ENCODE peak calls at places on chromosomes 11 and 22, in nine cellular contexts. B is heart left ventricle, G is lower leg skin, Z is erythroblast, C is uterus, J is suprapubic skin, H is adrenal gland, K is breast epithelium, O is ovary. W is an unnamed sample.

GRCh38 chr22:46084943-46085830 is 65.1 kb upstream of the PPARA start:
- DNase-seq in B (peak), G (peak), Z (no peak), C (peak), J (peak), H (peak), K (peak), O (peak), W (peak)

GRCh38 chr22:41826430-41827383 is 6.2 kb upstream of the SREBF2 start:
- DNase-seq in B (no peak), G (no peak), Z (no peak), C (no peak), J (no peak), H (peak), K (no peak), O (no peak), W (no peak)

GRCh38 chr11:111173221-111173620 is 72.3 kb upstream of the POU2AF2 start:
- DNase-seq in B (no peak), G (no peak), Z (no peak), C (no peak), J (no peak), H (no peak), K (no peak), O (no peak), W (no peak)

GRCh38 chr11:130478204-130478701 is 29.8 kb downstream of the ADAMTS15 start:
- DNase-seq in B (peak), G (peak), Z (no peak), C (peak), J (peak), H (peak), K (peak), O (peak), W (peak)

GRCh38 chr11:101914737-101915426 is at the start of gene CEP126:
- DNase-seq in B (peak), G (peak), Z (peak), C (peak), J (peak), H (peak), K (peak), O (peak), W (peak)

GRCh38 chr22:31492151-31492550 is 2.5 kb upstream of the EIF4ENIF1 start:
- DNase-seq in B (no peak), G (no peak), Z (no peak), C (no peak), J (no peak), H (no peak), K (no peak), O (no peak), W (no peak)

GRCh38 chr11:57434640-57435546 is 8.0 kb upstream of the SLC43A3 start:
- DNase-seq in B (no peak), G (peak), Z (no peak), C (no peak), J (no peak), H (peak), K (peak), O (no peak), W (peak)

GRCh38 chr11:130217632-130218031 is 58.0 kb downstream of the ST14 start:
- DNase-seq in B (no peak), G (peak), Z (no peak), C (no peak), J (no peak), H (no peak), K (peak), O (no peak), W (no peak)

GRCh38 chr11:92765965-92766371 is 203.5 kb upstream of the MTNR1B start:
- DNase-seq in B (peak), G (no peak), Z (no peak), C (peak), J (no peak), H (peak), K (no peak), O (no peak), W (peak)

GRCh38 chr11:27904358-27905055 is 203.4 kb downstream of the KIF18A start:
- DNase-seq in B (no peak), G (no peak), Z (no peak), C (no peak), J (no peak), H (no peak), K (no peak), O (no peak), W (no peak)

GRCh38 chr11:96152623-96153022 is 190.4 kb downstream of the MAML2 start:
- DNase-seq in B (no peak), G (no peak), Z (no peak), C (no peak), J (no peak), H (no peak), K (no peak), O (no peak), W (no peak)

GRCh38 chr22:42947211-42947990 is 67.5 kb downstream of the PACSIN2 start:
- DNase-seq in B (peak), G (no peak), Z (no peak), C (no peak), J (peak), H (peak), K (peak), O (peak), W (peak)

GRCh38 chr22:49917997-49918910 is at the start of the genes ALG12 and CRELD2:
- DNase-seq in B (peak), G (peak), Z (peak), C (peak), J (peak), H (peak), K (peak), O (peak), W (peak)

GRCh38 chr22:34019190-34019845 is 99.0 kb upstream of the LARGE1 start:
- DNase-seq in B (no peak), G (no peak), Z (no peak), C (no peak), J (no peak), H (no peak), K (no peak), O (no peak), W (no peak)

GRCh38 chr11:81874627-81875026 is 859.0 kb downstream of the FAM181B start:
- DNase-seq in B (no peak), G (no peak), Z (no peak), C (no peak), J (no peak), H (no peak), K (no peak), O (no peak), W (no peak)

GRCh38 chr11:68142028-68142412 is 20.8 kb upstream of the CHKA start:
- DNase-seq in B (no peak), G (peak), Z (peak), C (no peak), J (no peak), H (peak), K (peak), O (no peak), W (peak)

GRCh38 chr11:107467754-107468153 is 10.1 kb upstream of the CWF19L2 start:
- DNase-seq in B (no peak), G (no peak), Z (no peak), C (no peak), J (no peak), H (no peak), K (no peak), O (no peak), W (no peak)

GRCh38 chr11:72189448-72190250 is 2.3 kb upstream of the FOLR1 start:
- DNase-seq in B (no peak), G (no peak), Z (no peak), C (peak), J (no peak), H (peak), K (peak), O (no peak), W (peak)

GRCh38 chr11:12159351-12160099 is 49.1 kb downstream of the MICAL2 start:
- DNase-seq in B (no peak), G (no peak), Z (peak), C (no peak), J (no peak), H (no peak), K (no peak), O (no peak), W (no peak)
- TF ChIP-seq POLR2A in B (no peak), G (no peak), Z (no peak), C (no peak), J (no peak), H (no peak), K (no peak), O (no peak), W (no peak)

GRCh38 chr11:1861435-1862411 is 8.8 kb downstream of the LSP1 start:
- DNase-seq in B (no peak), G (no peak), Z (no peak), C (no peak), J (no peak), H (no peak), K (no peak), O (no peak), W (no peak)
- TF ChIP-seq POLR2A in B (no peak), G (no peak), Z (no peak), C (no peak), J (no peak), H (no peak), K (no peak), O (no peak), W (no peak)

DNA sequence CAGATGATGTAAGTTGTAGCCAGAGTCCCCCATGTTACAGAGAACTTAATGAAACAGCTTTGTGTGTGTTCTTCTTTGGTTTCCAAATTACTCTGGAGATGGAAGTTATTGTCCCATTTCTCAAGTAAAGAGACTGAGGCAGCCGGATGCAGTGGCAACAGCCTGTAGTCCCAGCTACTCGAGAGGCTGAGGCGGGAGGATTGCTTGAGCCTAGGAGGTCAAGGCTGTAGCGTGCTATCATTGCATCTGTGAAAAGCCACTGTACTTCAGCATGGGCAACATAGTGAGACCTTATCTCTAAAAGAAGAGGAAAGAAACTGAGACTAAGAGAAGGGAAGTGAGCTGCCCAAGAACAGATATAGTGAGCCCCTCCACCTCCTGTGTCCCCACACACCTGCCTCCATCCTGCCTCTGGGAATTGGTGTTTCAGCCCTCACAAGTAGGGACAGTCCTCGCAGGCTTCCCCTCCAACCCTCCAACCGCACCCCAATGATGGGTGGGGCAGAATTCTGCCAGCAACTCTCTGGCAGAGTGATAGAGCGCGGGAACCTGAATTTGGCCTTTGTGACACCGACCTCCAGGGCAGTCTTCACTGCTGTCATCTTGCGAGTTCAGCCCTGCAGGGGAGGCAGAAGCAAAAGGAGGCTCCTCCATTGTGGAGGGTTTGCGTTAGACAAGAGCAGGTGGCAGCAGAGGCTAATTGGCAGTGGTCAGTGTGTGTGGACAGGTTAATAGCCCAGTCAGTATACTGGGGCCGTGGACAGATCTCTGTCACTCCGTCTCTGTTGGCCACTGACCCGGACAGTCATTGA is 1.6 kb downstream of the PDXP start:
- DNase-seq in B (no peak), G (no peak), Z (peak), C (no peak), J (no peak), H (no peak), K (no peak), O (no peak), W (no peak)
- TF ChIP-seq POLR2A in B (no peak), G (no peak), Z (no peak), C (no peak), J (no peak), H (no peak), K (no peak), O (no peak), W (no peak)

GRCh38 chr22:37314315-37315046 is 32.2 kb downstream of the CYTH4 start:
- DNase-seq in B (no peak), G (no peak), Z (no peak), C (no peak), J (no peak), H (no peak), K (no peak), O (no peak), W (no peak)

GRCh38 chr22:37310815-37311595 is 28.7 kb downstream of the CYTH4 start:
- DNase-seq in B (no peak), G (peak), Z (no peak), C (no peak), J (no peak), H (no peak), K (no peak), O (no peak), W (no peak)

GRCh38 chr22:37313376-37314314 is 31.3 kb downstream of the CYTH4 start:
- DNase-seq in B (no peak), G (no peak), Z (no peak), C (no peak), J (no peak), H (no peak), K (no peak), O (no peak), W (no peak)

GRCh38 chr22:37311761-37312312 is 29.5 kb downstream of the CYTH4 start:
- DNase-seq in B (no peak), G (no peak), Z (no peak), C (no peak), J (no peak), H (no peak), K (no peak), O (no peak), W (no peak)

GRCh38 chr22:37312549-37313183 is 30.4 kb downstream of the CYTH4 start:
- DNase-seq in B (no peak), G (no peak), Z (no peak), C (no peak), J (no peak), H (no peak), K (no peak), O (no peak), W (no peak)
- TF ChIP-seq POLR2A in B (no peak), G (no peak), Z (no peak), C (no peak), J (no peak), H (no peak), K (no peak), O (no peak), W (no peak)

GRCh38 chr11:114296979-114297372 is 777 bp downstream of the NNMT start:
- DNase-seq in B (no peak), G (no peak), Z (no peak), C (no peak), J (no peak), H (no peak), K (no peak), O (no peak), W (no peak)

GRCh38 chr11:114298701-114299090 is 2.5 kb downstream of the NNMT start:
- DNase-seq in B (no peak), G (no peak), Z (no peak), C (no peak), J (no peak), H (no peak), K (no peak), O (no peak), W (no peak)

GRCh38 chr11:114297806-114298700 is 1.9 kb downstream of the NNMT start:
- DNase-seq in B (no peak), G (no peak), Z (no peak), C (no peak), J (no peak), H (no peak), K (no peak), O (no peak), W (no peak)

GRCh38 chr11:114295676-114296081 is 520 bp upstream of the NNMT start:
- DNase-seq in B (no peak), G (no peak), Z (no peak), C (no peak), J (no peak), H (no peak), K (no peak), O (no peak), W (no peak)

DNA sequence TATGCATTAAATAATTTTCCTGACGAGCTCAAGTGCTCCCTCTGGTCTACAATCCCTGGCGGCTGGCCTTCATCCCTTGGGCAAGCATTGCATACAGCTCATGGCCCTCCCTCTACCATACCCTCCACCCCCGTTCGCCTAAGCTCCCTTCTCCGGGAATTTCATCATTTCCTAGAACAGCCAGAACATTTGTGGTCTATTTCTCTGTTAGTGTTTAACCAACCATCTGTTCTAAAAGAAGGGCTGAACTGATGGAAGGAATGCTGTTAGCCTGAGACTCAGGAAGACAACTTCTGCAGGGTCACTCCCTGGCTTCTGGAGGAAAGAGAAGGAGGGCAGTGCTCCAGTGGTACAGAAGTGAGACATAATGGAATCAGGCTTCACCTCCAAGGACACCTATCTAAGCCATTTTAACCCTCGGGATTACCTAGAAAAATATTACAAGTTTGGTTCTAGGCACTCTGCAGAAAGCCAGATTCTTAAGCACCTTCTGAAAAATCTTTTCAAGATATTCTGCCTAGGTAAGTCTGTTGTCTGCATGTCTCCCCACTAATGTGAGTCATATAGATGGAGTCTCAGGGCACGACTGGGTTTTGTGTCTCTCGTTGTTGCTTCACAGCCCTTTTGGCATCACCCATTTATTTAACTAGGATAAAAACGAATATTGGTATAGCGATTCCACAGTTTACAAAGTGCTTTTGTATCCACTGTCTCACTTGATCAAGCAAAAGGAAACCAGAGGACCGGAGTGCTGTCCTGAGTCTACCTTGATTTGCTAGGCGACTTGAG is at the start of gene NNMT:
- DNase-seq in B (peak), G (peak), Z (no peak), C (peak), J (peak), H (peak), K (peak), O (peak), W (peak)
- TF ChIP-seq POLR2A in B (no peak), G (no peak), Z (no peak), C (peak), J (peak), H (peak), K (peak), O (peak), W (no peak)

DNA sequence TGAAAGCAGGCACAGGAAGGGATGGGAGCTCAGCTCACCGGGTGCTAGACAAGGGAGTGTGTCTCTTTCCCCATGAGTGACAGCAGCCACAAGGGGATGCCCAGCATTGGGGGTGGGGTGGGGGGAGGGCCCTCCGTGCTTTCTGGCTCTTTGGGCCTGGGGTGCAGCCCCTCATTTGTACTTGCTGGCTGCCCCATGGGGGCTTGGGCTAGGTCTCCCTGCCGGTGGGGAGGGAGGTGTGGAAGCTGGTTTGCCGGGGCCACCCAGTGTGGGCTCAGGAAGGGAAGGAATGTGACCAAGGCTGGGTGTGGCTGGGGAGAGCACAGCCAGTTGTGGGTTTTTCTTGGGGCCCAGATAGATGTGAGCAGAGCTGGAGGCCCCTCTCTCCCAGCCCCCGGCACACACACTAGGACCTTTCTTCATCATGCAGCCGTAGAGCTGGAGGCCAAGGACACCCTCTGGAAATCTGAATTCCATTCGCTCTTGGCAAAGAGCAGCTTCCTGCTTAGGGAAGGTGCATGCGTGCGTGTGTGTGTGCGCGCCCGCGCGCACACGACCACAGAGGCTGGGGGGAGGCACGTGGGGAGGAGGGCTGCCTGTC is 25.8 kb downstream of the KCNQ1OT1 start:
- DNase-seq in B (no peak), G (no peak), Z (no peak), C (no peak), J (peak), H (peak), K (peak), O (peak), W (no peak)
- TF ChIP-seq POLR2A in B (no peak), G (no peak), Z (no peak), C (no peak), J (no peak), H (no peak), K (no peak), O (no peak), W (no peak)

DNA sequence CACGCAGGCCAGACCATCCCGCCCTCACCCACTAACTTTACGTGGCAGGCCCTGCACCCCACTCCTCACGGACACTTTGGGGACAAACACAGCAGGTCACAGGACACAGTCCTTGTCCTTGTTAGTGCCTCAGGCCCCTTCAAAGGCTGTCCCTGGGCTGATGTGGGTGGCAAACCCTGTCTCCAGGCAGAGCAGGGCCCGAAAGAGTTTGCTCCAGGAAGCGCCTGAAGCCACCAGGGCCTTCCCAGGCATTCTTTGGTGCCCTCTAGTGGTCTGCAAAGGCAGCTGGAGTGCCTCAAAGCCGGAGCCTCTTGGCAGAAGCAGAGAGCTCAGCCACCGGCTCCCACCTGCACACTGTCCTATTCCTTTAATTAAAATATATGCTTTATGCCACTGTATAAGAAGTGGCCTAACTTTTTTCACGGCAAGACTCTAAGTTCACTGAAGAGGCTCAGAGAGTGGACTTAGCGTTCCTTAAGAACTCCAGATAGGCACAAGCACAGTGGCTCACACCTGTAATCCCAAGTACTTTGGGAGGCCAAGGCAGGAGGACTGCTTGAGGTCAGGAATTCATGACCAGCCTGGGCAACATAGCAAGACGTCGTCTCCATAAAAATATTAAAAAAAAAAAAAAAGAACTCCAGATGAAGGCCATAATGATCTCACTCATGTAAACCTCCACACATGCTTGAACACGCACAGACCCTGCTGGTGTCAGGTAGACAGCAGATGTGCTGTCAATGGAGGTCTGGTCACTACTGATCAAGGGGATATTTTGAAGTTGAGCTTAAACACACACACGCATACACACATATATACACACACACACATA is 11.1 kb downstream of the TXN2 start:
- DNase-seq in B (peak), G (peak), Z (peak), C (peak), J (peak), H (peak), K (peak), O (peak), W (peak)
- TF ChIP-seq POLR2A in B (no peak), G (no peak), Z (no peak), C (no peak), J (no peak), H (no peak), K (no peak), O (no peak), W (no peak)

W was measured in thyroid gland.